ENCODE peak calls at places on chromosomes 6 and 20, in four cellular contexts. U is uterus, O is pancreas, K is H7. M is an unnamed sample.

GRCh38 chr20:63552481-63553249 is 1.3 kb upstream of the FNDC11 start:
- DNase-seq in U (no peak), O (no peak), K (no peak), M (peak; percentile 75)

GRCh38 chr20:13464702-13465101 is 174.0 kb downstream of the TASP1 start:
- DNase-seq in U (no peak), O (no peak), K (no peak), M (no peak)

GRCh38 chr6:33694977-33695376 is 16.5 kb downstream of the UQCC2 start:
- DNase-seq in U (no peak), O (no peak), K (peak; percentile 36), M (no peak)

GRCh38 chr20:37145014-37145413 is 34.1 kb upstream of the RPN2 start:
- DNase-seq in U (no peak), O (no peak), K (no peak), M (no peak)

GRCh38 chr6:168374051-168374502 is 54.5 kb upstream of the DACT2 start:
- DNase-seq in U (no peak), O (peak; percentile 54), K (no peak), M (no peak)

GRCh38 chr6:36566418-36566905 is 19.2 kb upstream of the STK38 start:
- DNase-seq in U (no peak), O (no peak), K (no peak), M (no peak)

GRCh38 chr6:119957195-119957594 is 607.6 kb upstream of the MAN1A1 start:
- DNase-seq in U (no peak), O (no peak), K (peak; percentile 32), M (no peak)

GRCh38 chr20:50425076-50425475 is 85.1 kb upstream of the PTPN1 start:
- DNase-seq in U (no peak), O (no peak), K (no peak), M (no peak)

GRCh38 chr6:125586074-125586473 is 163.4 kb upstream of the HEY2 start:
- DNase-seq in U (no peak), O (no peak), K (no peak), M (no peak)

GRCh38 chr6:13766201-13766634 is 48.1 kb downstream of the MCUR1 start:
- DNase-seq in U (no peak), O (no peak), K (no peak), M (no peak)

GRCh38 chr20:16555754-16556153 is 17.5 kb downstream of the KIF16B start:
- DNase-seq in U (no peak), O (no peak), K (no peak), M (no peak)

GRCh38 chr6:98118357-98119045 is 715.9 kb upstream of the POU3F2 start:
- DNase-seq in U (no peak), O (no peak), K (peak; percentile 22), M (no peak)

GRCh38 chr6:140370949-140371348 is 996.5 kb upstream of the CITED2 start:
- DNase-seq in U (no peak), O (no peak), K (no peak), M (no peak)

GRCh38 chr6:108921547-108922331 is 73.5 kb downstream of the ARMC2 start:
- DNase-seq in U (peak; percentile 56), O (no peak), K (no peak), M (no peak)

GRCh38 chr6:135722679-135723078 is 128.8 kb upstream of the PDE7B start:
- DNase-seq in U (no peak), O (no peak), K (no peak), M (no peak)

GRCh38 chr6:2658788-2659187 is 91.9 kb downstream of the MYLK4 start:
- DNase-seq in U (no peak), O (no peak), K (no peak), M (no peak)

GRCh38 chr6:117544725-117545124 is 57.6 kb downstream of the GOPC start:
- DNase-seq in U (no peak), O (no peak), K (no peak), M (no peak)

GRCh38 chr6:88378639-88379038 is 212.5 kb upstream of the CNR1 start:
- DNase-seq in U (no peak), O (no peak), K (no peak), M (no peak)

GRCh38 chr6:88377976-88378580 is 211.9 kb upstream of the CNR1 start:
- DNase-seq in U (no peak), O (no peak), K (no peak), M (no peak)

GRCh38 chr6:88380618-88381288 is 214.6 kb upstream of the CNR1 start:
- DNase-seq in U (no peak), O (no peak), K (no peak), M (no peak)

GRCh38 chr6:88381289-88381642 is 215.1 kb upstream of the CNR1 start:
- DNase-seq in U (no peak), O (no peak), K (no peak), M (no peak)

DNA sequence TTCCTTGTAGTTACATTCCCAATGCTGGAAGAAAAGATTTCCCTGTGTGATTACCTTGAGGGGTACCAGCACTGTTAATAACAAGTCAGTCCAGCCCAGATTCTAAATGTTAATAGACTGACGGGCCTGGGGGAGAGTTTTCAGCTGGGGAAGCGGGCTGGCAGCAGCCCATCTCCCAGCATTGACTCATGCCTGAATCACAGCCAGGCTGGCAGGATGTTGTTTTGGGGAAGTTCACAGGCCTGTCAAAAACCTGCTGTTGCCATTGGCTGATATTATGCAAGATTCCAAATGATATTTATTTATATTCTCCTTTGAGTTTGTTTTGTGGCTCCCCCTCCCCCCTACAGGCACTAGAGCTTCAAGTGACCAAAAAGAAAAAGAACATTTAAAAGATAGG is 213.9 kb upstream of the CNR1 start:
- DNase-seq in U (peak; percentile 32), O (no peak), K (no peak), M (no peak)
- H3K4me3 ChIP-seq in U (no peak overlapping the region), O (no peak overlapping the region), K (no peak overlapping the region), M (no peak overlapping the region)

GRCh38 chr6:43393597-43393996 is 24.1 kb upstream of the ZNF318 start:
- DNase-seq in U (no peak), O (no peak), K (no peak), M (no peak)
- H3K4me3 ChIP-seq in U (no peak overlapping the region), O (no peak overlapping the region), K (no peak overlapping the region), M (no peak overlapping the region)

GRCh38 chr20:46119547-46119946 is 1.4 kb downstream of the CD40 start:
- DNase-seq in U (no peak), O (no peak), K (no peak), M (no peak)
- H3K4me3 ChIP-seq in U (no peak overlapping the region), O (no peak overlapping the region), K (no peak overlapping the region), M (no peak overlapping the region)

DNA sequence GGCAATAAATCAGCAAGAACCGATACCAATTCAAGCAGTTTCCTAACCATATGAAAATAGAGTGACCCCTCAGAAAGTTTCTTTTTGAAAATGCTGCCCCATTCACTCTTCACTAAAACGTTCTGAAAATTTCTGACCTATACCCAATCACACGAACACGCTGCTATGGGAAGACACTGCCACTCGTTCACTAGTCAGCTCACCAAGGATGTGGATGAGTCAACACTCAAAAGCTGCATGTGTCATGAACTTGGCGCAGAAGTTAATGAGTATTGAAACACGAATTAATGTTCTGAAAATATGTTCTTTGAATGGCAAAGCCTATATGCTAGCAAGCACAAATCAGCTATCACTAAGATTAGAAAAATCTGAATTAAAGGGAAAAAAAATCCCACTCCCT is 84.2 kb downstream of the PREP start:
- DNase-seq in U (no peak), O (no peak), K (no peak), M (no peak)
- H3K4me3 ChIP-seq in U (no peak overlapping the region), O (no peak overlapping the region), K (no peak overlapping the region), M (no peak overlapping the region)

DNA sequence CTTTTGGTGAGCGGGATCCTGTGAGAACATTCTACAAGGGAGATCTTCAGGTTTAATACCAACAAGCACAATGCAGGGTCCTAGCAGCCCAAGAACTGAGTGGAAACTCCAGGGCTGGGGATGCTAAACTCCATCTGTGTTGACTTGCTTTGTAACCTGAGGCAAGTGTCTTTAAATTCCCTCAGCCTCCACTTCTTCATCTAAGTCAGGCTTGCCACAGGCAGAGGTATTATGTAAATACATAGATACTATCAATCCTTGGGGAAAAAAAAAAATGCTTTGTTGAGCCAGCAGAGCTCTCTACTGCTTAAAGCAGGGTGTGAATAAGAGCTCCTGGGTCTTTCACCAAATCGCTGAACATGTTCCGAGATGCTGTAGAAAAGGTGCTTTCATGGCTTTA is 114.2 kb upstream of the PHACTR1 start:
- DNase-seq in U (no peak), O (no peak), K (no peak), M (no peak)
- H3K4me3 ChIP-seq in U (no peak overlapping the region), O (no peak overlapping the region), K (no peak overlapping the region), M (no peak overlapping the region)

GRCh38 chr6:85113934-85114582 is 335.8 kb upstream of the NT5E start:
- DNase-seq in U (no peak), O (no peak), K (no peak), M (no peak)
- H3K4me3 ChIP-seq in U (no peak overlapping the region), O (no peak overlapping the region), K (no peak overlapping the region), M (no peak overlapping the region)

DNA sequence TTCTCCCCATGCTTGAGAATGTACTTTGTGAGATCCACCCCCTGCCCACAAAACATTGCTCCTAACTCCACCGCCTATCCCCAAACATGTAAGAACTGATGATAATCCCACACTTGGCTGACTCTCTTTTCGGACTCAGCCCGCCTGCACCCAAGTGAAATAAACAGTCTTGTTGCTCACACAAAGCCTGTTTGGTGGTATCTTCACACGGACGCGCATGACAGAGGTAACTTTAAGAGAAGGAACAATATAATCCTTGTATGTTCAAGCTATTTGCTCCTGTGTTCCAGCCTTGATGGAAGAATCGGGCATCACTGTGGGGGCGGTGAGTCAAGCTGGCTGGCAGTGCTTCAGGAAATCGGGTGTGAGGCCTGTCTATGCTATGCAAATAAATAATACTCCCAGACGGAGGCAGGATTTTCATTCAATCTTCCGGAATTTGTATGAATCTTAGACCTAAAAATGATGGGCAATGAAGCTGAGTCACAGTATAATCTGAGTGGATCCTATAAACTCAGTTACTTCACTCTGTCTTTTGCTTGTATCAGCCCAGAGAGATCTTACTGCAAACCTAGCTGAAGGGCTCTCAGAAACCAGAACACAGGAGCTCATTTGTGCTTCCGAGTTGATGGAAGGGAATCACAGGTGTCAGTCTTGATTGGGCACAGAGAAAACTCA is 45.2 kb upstream of the NT5E start:
- DNase-seq in U (no peak), O (peak; percentile 57), K (no peak), M (no peak)
- H3K4me3 ChIP-seq in U (no peak overlapping the region), O (no peak overlapping the region), K (no peak overlapping the region), M (no peak overlapping the region)

M was measured in CD8-positive, alpha-beta memory T cell.